ENCODE peak calls at places on chromosome X, in six cellular contexts. One of them, this sample, is unnamed.

GRCh38 chrX:42930951-42931350 is 153.0 kb upstream of the PPP1R2C start:
- DNase-seq in tibial artery: no peak
- DNase-seq in H9: no peak
- DNase-seq in PC-3: no peak
- DNase-seq in CD8-positive, alpha-beta T cell: no peak
- DNase-seq in tibial nerve: no peak
- DNase-seq in this sample: no peak

GRCh38 chrX:150887906-150888465 is 10.5 kb downstream of the CD99L2 start:
- DNase-seq in H9: no peak
- DNase-seq in tibial nerve: no peak
- DNase-seq in CD8-positive, alpha-beta T cell: no peak
- DNase-seq in PC-3: peak; percentile 79
- DNase-seq in tibial artery: no peak
- DNase-seq in this sample: no peak

GRCh38 chrX:23514082-23514481 is 153.2 kb upstream of the PRDX4 start:
- DNase-seq in PC-3: no peak
- DNase-seq in tibial artery: no peak
- DNase-seq in H9: no peak
- DNase-seq in tibial nerve: no peak
- DNase-seq in CD8-positive, alpha-beta T cell: no peak
- DNase-seq in this sample: no peak

GRCh38 chrX:46380148-46380752 is 165.0 kb downstream of the ZNF674 start:
- DNase-seq in CD8-positive, alpha-beta T cell: no peak
- DNase-seq in tibial artery: no peak
- DNase-seq in PC-3: peak; percentile 22
- DNase-seq in H9: no peak
- DNase-seq in tibial nerve: no peak
- DNase-seq in this sample: no peak

GRCh38 chrX:69503228-69503834 is 795 bp upstream of the NALF2 start:
- DNase-seq in tibial nerve: no peak
- DNase-seq in PC-3: no peak
- DNase-seq in tibial artery: no peak
- DNase-seq in CD8-positive, alpha-beta T cell: no peak
- DNase-seq in H9: no peak
- DNase-seq in this sample: no peak

GRCh38 chrX:153411255-153411987 is at the start of gene ZFP92:
- DNase-seq in PC-3: no peak
- DNase-seq in CD8-positive, alpha-beta T cell: peak; percentile 12
- DNase-seq in tibial artery: no peak
- DNase-seq in H9: no peak
- DNase-seq in tibial nerve: no peak
- DNase-seq in this sample: no peak

GRCh38 chrX:53251307-53251706 is 26.3 kb upstream of the KDM5C start:
- DNase-seq in H9: no peak
- DNase-seq in tibial nerve: no peak
- DNase-seq in tibial artery: no peak
- DNase-seq in CD8-positive, alpha-beta T cell: no peak
- DNase-seq in PC-3: no peak
- DNase-seq in this sample: peak; percentile 72

GRCh38 chrX:82127228-82128123 is 925.6 kb downstream of the SH3BGRL start:
- DNase-seq in CD8-positive, alpha-beta T cell: no peak
- DNase-seq in PC-3: peak; percentile 29
- DNase-seq in tibial artery: no peak
- DNase-seq in tibial nerve: no peak
- DNase-seq in H9: no peak
- DNase-seq in this sample: no peak

GRCh38 chrX:25721564-25721963 is 416.6 kb upstream of the MAGEB18 start:
- DNase-seq in CD8-positive, alpha-beta T cell: no peak
- DNase-seq in tibial nerve: no peak
- DNase-seq in PC-3: peak; percentile 3
- DNase-seq in tibial artery: no peak
- DNase-seq in H9: no peak
- DNase-seq in this sample: peak; percentile 39

GRCh38 chrX:8749697-8750096 is 17.8 kb upstream of the ANOS1 start:
- DNase-seq in PC-3: no peak
- DNase-seq in tibial nerve: no peak
- DNase-seq in CD8-positive, alpha-beta T cell: no peak
- DNase-seq in H9: no peak
- DNase-seq in tibial artery: no peak
- DNase-seq in this sample: no peak

GRCh38 chrX:17654116-17654515 is 83.2 kb upstream of the SCML1 start:
- DNase-seq in tibial nerve: no peak
- DNase-seq in H9: no peak
- DNase-seq in CD8-positive, alpha-beta T cell: peak; percentile 26
- DNase-seq in tibial artery: no peak
- DNase-seq in PC-3: no peak
- DNase-seq in this sample: no peak

GRCh38 chrX:38365939-38366338 is 13.5 kb downstream of the OTC start:
- DNase-seq in CD8-positive, alpha-beta T cell: no peak
- DNase-seq in H9: no peak
- DNase-seq in tibial nerve: no peak
- DNase-seq in tibial artery: no peak
- DNase-seq in PC-3: no peak
- DNase-seq in this sample: no peak

GRCh38 chrX:118164138-118164537 is 47.5 kb upstream of the KLHL13 start:
- DNase-seq in CD8-positive, alpha-beta T cell: no peak
- DNase-seq in tibial artery: no peak
- DNase-seq in H9: no peak
- DNase-seq in PC-3: peak; percentile 56
- DNase-seq in tibial nerve: no peak
- DNase-seq in this sample: no peak

GRCh38 chrX:83008415-83008814 is 499.7 kb upstream of the POU3F4 start:
- DNase-seq in tibial artery: no peak
- DNase-seq in H9: no peak
- DNase-seq in tibial nerve: no peak
- DNase-seq in PC-3: peak; percentile 51
- DNase-seq in CD8-positive, alpha-beta T cell: no peak
- DNase-seq in this sample: no peak

GRCh38 chrX:45622538-45622937 is 421.9 kb upstream of the DIPK2B start:
- DNase-seq in H9: no peak
- DNase-seq in tibial nerve: no peak
- DNase-seq in CD8-positive, alpha-beta T cell: no peak
- DNase-seq in PC-3: peak; percentile 9
- DNase-seq in tibial artery: no peak
- DNase-seq in this sample: no peak

GRCh38 chrX:103585421-103586313 is at the start of gene TCEAL4:
- DNase-seq in tibial nerve: peak; percentile 56
- DNase-seq in PC-3: peak; percentile 31
- DNase-seq in CD8-positive, alpha-beta T cell: peak; percentile 31
- DNase-seq in H9: peak; percentile 83
- DNase-seq in tibial artery: peak; percentile 56
- DNase-seq in this sample: peak; percentile 60

GRCh38 chrX:15882704-15883539 is 28.3 kb upstream of the AP1S2 start:
- DNase-seq in tibial artery: no peak
- DNase-seq in tibial nerve: no peak
- DNase-seq in H9: no peak
- DNase-seq in CD8-positive, alpha-beta T cell: no peak
- DNase-seq in PC-3: peak; percentile 54
- DNase-seq in this sample: no peak

GRCh38 chrX:132375941-132376340 is 112.9 kb downstream of the MBNL3 start:
- DNase-seq in CD8-positive, alpha-beta T cell: no peak
- DNase-seq in PC-3: peak; percentile 29
- DNase-seq in tibial nerve: no peak
- DNase-seq in H9: no peak
- DNase-seq in tibial artery: no peak
- DNase-seq in this sample: peak; percentile 5

GRCh38 chrX:39550795-39551361 is 546.9 kb downstream of the BCOR start:
- DNase-seq in H9: no peak
- DNase-seq in PC-3: no peak
- DNase-seq in tibial nerve: no peak
- DNase-seq in CD8-positive, alpha-beta T cell: no peak
- DNase-seq in tibial artery: no peak
- DNase-seq in this sample: no peak

GRCh38 chrX:153969904-153970397 is 1.7 kb downstream of the HCFC1 start:
- DNase-seq in H9: no peak
- DNase-seq in PC-3: peak; percentile 10
- DNase-seq in CD8-positive, alpha-beta T cell: no peak
- DNase-seq in tibial artery: no peak
- DNase-seq in tibial nerve: no peak
- DNase-seq in this sample: no peak

GRCh38 chrX:132382068-132382467 is 106.8 kb downstream of the MBNL3 start:
- DNase-seq in tibial artery: no peak
- DNase-seq in H9: no peak
- DNase-seq in tibial nerve: no peak
- DNase-seq in CD8-positive, alpha-beta T cell: no peak
- DNase-seq in PC-3: no peak
- DNase-seq in this sample: no peak

GRCh38 chrX:45783002-45783401 is 582.3 kb upstream of the DIPK2B start:
- DNase-seq in PC-3: no peak
- DNase-seq in CD8-positive, alpha-beta T cell: no peak
- DNase-seq in tibial artery: no peak
- DNase-seq in H9: no peak
- DNase-seq in tibial nerve: no peak
- DNase-seq in this sample: no peak

GRCh38 chrX:118420462-118420861 is 74.6 kb downstream of the WDR44 start:
- DNase-seq in H9: no peak
- DNase-seq in PC-3: no peak
- DNase-seq in tibial artery: no peak
- DNase-seq in tibial nerve: no peak
- DNase-seq in CD8-positive, alpha-beta T cell: no peak
- DNase-seq in this sample: no peak

GRCh38 chrX:148133099-148133725 is 152.1 kb downstream of the FMR1NB start:
- DNase-seq in H9: no peak
- DNase-seq in tibial artery: no peak
- DNase-seq in CD8-positive, alpha-beta T cell: no peak
- DNase-seq in PC-3: no peak
- DNase-seq in tibial nerve: no peak
- DNase-seq in this sample: no peak

GRCh38 chrX:70694339-70695122 is 214.0 kb downstream of the TEX11 start:
- DNase-seq in H9: no peak
- DNase-seq in tibial nerve: no peak
- DNase-seq in CD8-positive, alpha-beta T cell: no peak
- DNase-seq in tibial artery: no peak
- DNase-seq in PC-3: no peak
- DNase-seq in this sample: no peak

GRCh38 chrX:28229217-28229616 is 248.0 kb upstream of the DCAF8L1 start:
- DNase-seq in tibial nerve: no peak
- DNase-seq in CD8-positive, alpha-beta T cell: no peak
- DNase-seq in tibial artery: no peak
- DNase-seq in PC-3: no peak
- DNase-seq in H9: no peak
- DNase-seq in this sample: no peak

GRCh38 chrX:147912093-147912801 is 528 bp downstream of the FMR1 start:
- DNase-seq in tibial nerve: peak; percentile 13
- DNase-seq in PC-3: peak; percentile 49
- DNase-seq in H9: no peak
- DNase-seq in tibial artery: peak; percentile 28
- DNase-seq in CD8-positive, alpha-beta T cell: peak; percentile 34
- DNase-seq in this sample: peak; percentile 53

GRCh38 chrX:1487401-1487800 is 34.7 kb upstream of the ASMTL start:
- DNase-seq in H9: no peak
- DNase-seq in tibial artery: no peak
- DNase-seq in PC-3: no peak
- DNase-seq in tibial nerve: no peak
- DNase-seq in CD8-positive, alpha-beta T cell: no peak
- DNase-seq in this sample: no peak

GRCh38 chrX:63686878-63687714 is 97.9 kb downstream of the ARHGEF9 start:
- DNase-seq in tibial nerve: peak; percentile 5
- DNase-seq in CD8-positive, alpha-beta T cell: peak; percentile 12
- DNase-seq in tibial artery: no peak
- DNase-seq in H9: peak; percentile 26
- DNase-seq in PC-3: peak; percentile 68
- DNase-seq in this sample: peak; percentile 51

DNA sequence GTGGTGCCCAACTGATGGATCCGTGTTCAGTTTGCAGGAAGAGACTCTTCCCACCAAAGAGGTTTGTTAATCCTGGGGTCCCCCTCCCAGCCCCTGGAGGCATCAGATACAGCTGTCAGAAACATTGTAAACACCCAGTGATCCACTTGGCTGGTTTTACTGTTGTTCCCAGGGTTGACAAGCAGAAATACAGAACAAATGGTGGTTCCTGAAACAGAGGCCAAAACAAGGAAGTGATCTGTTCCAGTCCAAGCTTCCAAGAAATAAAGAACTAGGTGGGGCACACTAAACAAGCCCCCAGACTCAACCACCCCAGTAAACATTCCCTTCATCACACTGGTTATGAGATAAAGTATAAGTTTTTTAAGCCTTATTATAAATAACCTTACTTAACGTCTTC is 1.4 kb downstream of the TMLHE start:
- DNase-seq in tibial artery: no peak
- DNase-seq in H9: no peak
- DNase-seq in CD8-positive, alpha-beta T cell: no peak
- DNase-seq in tibial nerve: no peak
- DNase-seq in PC-3: no peak
- DNase-seq in this sample: no peak
- H3K27ac ChIP-seq in tibial artery: peak overlapping the region; percentile 94
- H3K27ac ChIP-seq in H9: no peak overlapping the region
- H3K27ac ChIP-seq in CD8-positive, alpha-beta T cell: no peak overlapping the region
- H3K27ac ChIP-seq in tibial nerve: peak overlapping the region; percentile 85
- H3K27ac ChIP-seq in PC-3: no peak overlapping the region
- H3K27ac ChIP-seq in this sample: no peak overlapping the region

DNA sequence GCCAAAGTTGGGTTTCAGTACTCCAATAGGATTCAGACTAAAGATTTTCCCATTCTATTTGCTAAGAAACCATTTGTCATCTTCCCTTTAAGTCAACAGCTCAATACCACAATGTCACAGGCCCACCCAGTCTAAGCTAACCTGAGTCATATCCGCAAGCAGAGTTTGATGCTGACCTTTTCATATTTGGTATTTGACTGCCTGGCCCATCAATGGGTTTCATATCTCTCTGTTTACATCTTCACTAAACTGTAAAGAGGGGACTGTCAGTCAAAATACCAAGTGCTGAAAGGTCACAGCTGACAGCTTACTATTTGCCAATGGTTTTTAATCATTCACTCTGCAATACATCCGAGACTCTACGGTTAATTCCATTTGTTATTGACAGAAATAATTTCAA is 707.5 kb upstream of the ACTRT1 start:
- DNase-seq in tibial artery: no peak
- DNase-seq in tibial nerve: no peak
- DNase-seq in H9: no peak
- DNase-seq in PC-3: peak; percentile 63
- DNase-seq in CD8-positive, alpha-beta T cell: no peak
- DNase-seq in this sample: no peak
- H3K27ac ChIP-seq in tibial artery: no peak overlapping the region
- H3K27ac ChIP-seq in tibial nerve: no peak overlapping the region
- H3K27ac ChIP-seq in H9: no peak overlapping the region
- H3K27ac ChIP-seq in PC-3: no peak overlapping the region
- H3K27ac ChIP-seq in CD8-positive, alpha-beta T cell: no peak overlapping the region
- H3K27ac ChIP-seq in this sample: no peak overlapping the region

GRCh38 chrX:108216405-108216804 is 124.8 kb downstream of the ATG4A start:
- DNase-seq in CD8-positive, alpha-beta T cell: no peak
- DNase-seq in tibial nerve: no peak
- DNase-seq in PC-3: no peak
- DNase-seq in tibial artery: no peak
- DNase-seq in H9: no peak
- DNase-seq in this sample: no peak
- H3K27ac ChIP-seq in CD8-positive, alpha-beta T cell: no peak overlapping the region
- H3K27ac ChIP-seq in tibial nerve: no peak overlapping the region
- H3K27ac ChIP-seq in PC-3: no peak overlapping the region
- H3K27ac ChIP-seq in tibial artery: peak overlapping the region; percentile 43
- H3K27ac ChIP-seq in H9: no peak overlapping the region
- H3K27ac ChIP-seq in this sample: no peak overlapping the region

DNA sequence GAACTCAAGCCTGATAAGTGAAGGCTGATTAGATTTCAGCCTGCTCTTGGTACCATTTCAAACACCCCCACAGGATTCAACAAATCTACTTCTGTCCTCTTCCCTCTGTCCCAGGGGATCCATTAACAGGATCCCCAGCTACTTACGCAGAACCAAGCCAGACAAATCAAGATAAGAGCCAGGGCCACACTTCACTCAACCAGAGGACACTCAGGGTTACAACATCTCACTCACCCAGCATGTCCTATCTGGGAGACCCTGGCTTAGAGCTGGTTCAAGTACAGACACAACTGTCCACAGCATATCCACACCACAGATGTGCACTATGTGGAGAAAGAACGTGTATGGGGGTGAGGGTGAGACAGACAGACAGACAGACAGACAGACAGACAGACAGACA is 179.9 kb downstream of the SH3KBP1 start:
- DNase-seq in tibial nerve: no peak
- DNase-seq in H9: no peak
- DNase-seq in tibial artery: no peak
- DNase-seq in CD8-positive, alpha-beta T cell: no peak
- DNase-seq in PC-3: no peak
- DNase-seq in this sample: no peak
- H3K27ac ChIP-seq in tibial nerve: no peak overlapping the region
- H3K27ac ChIP-seq in H9: no peak overlapping the region
- H3K27ac ChIP-seq in tibial artery: no peak overlapping the region
- H3K27ac ChIP-seq in CD8-positive, alpha-beta T cell: no peak overlapping the region
- H3K27ac ChIP-seq in PC-3: no peak overlapping the region
- H3K27ac ChIP-seq in this sample: no peak overlapping the region